ENCODE peak calls at places on chromosomes 4 and X, in four cellular contexts. R, S, J and F are unnamed samples.

GRCh38 chr4:109248322-109248895 is 54.0 kb downstream of the COL25A1 start:
- DNase-seq in R (no peak), J (no peak), S (no peak), F (no peak)

GRCh38 chr4:90328558-90328957 is 201.4 kb downstream of the CCSER1 start:
- DNase-seq in J (no peak), R (peak), S (peak), F (peak)

GRCh38 chrX:40727599-40728252 is 7.6 kb downstream of the MED14 start:
- DNase-seq in R (no peak), J (no peak), S (no peak), F (no peak)

GRCh38 chrX:148811236-148811635 is 310.8 kb downstream of the AFF2 start:
- DNase-seq in J (no peak), S (no peak), R (no peak), F (no peak)

GRCh38 chr4:80307774-80308465 is 27.6 kb upstream of the CFAP299 start:
- DNase-seq in J (no peak), R (no peak), S (no peak), F (peak)

GRCh38 chr4:48269861-48270515 is 350 bp upstream of the TEC start:
- DNase-seq in S (peak), J (peak), R (peak), F (peak)

GRCh38 chr4:114286275-114286674 is 306.8 kb upstream of the ARSJ start:
- DNase-seq in J (no peak), S (no peak), R (no peak), F (no peak)

GRCh38 chr4:188986271-188986689 is 847.0 kb downstream of the TRIML1 start:
- DNase-seq in S (no peak), R (no peak), J (no peak), F (no peak)

DNA sequence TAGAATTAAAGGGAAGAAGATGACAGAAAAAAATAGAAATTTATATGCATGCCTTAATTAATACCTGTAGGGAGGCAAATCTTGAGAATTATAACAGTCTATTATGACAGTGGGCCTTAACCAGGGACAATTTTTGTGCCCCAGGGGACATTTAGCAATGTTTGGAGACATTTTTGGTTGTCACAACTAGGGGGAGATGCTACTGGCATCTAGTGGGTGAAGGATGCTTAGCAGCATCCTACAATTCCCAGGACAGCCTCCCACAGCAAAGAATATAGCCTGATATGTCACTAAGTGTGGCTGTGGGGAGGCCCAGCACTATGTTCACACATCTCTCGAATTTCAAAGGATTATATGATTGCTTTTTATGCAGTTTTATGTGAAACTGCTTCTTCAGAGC is 10.5 kb downstream of the GPR82 start:
- DNase-seq in R (no peak), J (no peak), S (peak), F (no peak)
- TF ChIP-seq CTCF in R (no peak), J (no peak), S (peak), F (no peak)

DNA sequence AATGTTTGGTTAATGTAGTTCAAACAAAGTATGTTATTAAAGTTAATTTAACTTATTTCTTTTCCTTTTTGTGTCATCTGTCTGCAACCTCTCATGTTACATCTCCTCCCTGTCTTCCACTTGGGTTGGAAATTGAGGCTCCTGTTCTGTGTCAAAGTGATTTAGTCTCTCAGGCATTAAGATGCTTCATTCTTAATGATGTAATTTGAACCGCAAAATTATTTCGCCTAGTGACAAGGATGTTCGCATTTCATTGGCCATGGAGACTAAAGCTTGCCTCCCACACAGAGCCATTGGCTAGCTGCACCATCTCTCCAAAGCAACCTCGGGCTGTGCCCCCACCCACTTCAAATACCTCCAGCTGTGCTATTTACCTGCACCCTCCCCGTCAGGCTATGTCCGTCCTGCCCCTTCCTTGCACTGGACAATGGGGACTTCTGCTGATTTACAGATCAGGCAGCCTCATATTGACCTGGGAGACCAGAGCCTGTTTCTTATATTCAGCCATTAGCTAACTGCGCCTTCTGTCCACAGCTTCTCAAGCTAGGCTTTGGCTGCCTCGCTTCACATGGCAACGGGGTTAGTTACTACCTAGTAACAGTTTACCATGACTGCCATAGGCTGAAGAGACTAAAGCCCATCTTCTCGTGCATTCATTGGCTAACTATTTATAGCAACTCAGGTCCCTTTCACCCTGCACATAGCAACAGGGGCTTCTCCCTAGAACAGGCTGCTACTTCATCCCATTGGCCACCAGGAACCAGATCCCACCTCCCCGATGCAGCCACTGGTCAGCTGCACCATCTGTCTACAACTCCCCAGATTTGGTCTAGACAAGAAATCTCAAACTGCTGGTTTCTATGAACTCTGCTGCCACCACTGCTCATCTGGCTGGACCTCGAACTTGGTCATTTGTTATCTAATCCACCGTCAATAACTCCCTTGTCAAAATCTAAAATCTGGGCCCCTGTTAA is 8.6 kb upstream of the ZNF157 start:
- DNase-seq in R (peak), J (no peak), S (peak), F (peak)
- TF ChIP-seq CTCF in R (no peak), J (no peak), S (no peak), F (no peak)

DNA sequence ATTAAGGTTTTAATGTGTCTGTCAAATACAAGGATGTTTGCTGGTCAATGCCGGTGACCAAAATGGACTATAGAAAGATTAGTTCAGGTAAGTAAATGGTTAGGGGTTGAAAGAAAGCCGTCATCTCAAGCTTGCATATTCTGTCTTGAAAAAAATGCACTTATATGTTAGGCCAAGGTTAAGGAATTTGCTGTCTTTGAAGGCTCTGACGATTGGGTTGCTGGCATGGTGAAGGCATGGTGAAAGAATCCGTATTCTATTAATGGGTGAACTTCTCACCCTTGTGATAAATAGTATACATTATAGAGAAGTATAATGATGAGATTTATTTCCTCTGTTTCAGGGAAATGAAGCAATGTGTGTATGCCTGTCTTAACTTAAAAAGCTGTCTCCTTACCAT is 132.5 kb downstream of the ADGRL3 start:
- DNase-seq in S (no peak), R (no peak), J (no peak), F (no peak)
- TF ChIP-seq CTCF in S (no peak), R (no peak), J (no peak), F (no peak)

GRCh38 chrX:115912372-115912897 is 258.1 kb upstream of the AGTR2 start:
- DNase-seq in R (peak), J (no peak), S (no peak), F (no peak)
- TF ChIP-seq CTCF in R (no peak), J (no peak), S (no peak), F (no peak)

DNA sequence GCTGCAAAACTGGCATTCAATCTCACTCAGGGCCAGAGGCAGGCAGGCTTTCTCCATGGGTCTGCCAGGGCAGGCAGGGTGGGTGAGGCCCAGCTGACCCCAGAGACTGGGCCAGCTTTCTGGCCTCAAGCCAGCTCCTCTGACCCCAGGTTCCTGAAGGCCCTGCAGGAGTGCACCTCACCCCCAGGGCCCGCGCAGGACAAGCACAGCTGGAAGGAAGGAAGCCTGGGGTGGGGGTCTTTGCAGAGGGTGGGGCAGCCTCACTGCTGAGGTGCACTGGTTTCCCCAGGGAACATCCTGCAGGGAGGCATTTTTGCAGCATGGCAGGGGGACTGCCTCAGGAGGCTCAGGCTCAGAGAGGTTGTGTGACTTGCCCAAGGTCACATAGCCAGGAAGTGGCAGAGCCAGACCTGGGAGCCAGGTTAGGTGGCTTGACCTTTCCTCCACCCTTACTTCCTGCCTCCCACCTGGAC is 31.5 kb upstream of the AFAP1 start:
- DNase-seq in J (no peak), S (no peak), R (no peak), F (no peak)
- TF ChIP-seq CTCF in J (no peak), S (no peak), R (no peak), F (no peak)

GRCh38 chr4:107831140-107831539 is 6.4 kb downstream of the SGMS2 start:
- DNase-seq in R (no peak), J (no peak), S (no peak), F (no peak)
- TF ChIP-seq CTCF in R (no peak), J (no peak), S (no peak), F (no peak)

GRCh38 chr4:124334119-124334518 is 378.4 kb downstream of the ANKRD50 start:
- DNase-seq in S (peak), R (no peak), J (no peak), F (no peak)
- TF ChIP-seq CTCF in S (peak), R (peak), J (peak), F (peak)